ENCODE peak calls at places on chromosomes 16 and 17, in four cellular contexts. S, P, K and T are unnamed samples.

GRCh38 chr17:41301204-41301790 is 1.4 kb downstream of the KRTAP29-1 start:
- DNase-seq in S (no peak), P (no peak), K (no peak), T (no peak)

GRCh38 chr16:82995927-82996441 is 369.2 kb downstream of the CDH13 start:
- DNase-seq in S (peak; percentile 66), P (no peak), K (no peak), T (peak; percentile 54)

GRCh38 chr17:8062435-8062806 is 23.6 kb downstream of the ALOX15B start:
- DNase-seq in S (no peak), P (no peak), K (no peak), T (no peak)

GRCh38 chr17:73232587-73233373 is 28.9 kb downstream of the CPSF4L start:
- DNase-seq in S (peak; percentile 54), P (no peak), K (peak; percentile 56), T (no peak)

GRCh38 chr17:31373150-31374082 is 18.1 kb upstream of the RAB11FIP4 start:
- DNase-seq in S (no peak), P (no peak), K (no peak), T (peak; percentile 38)

GRCh38 chr17:40307001-40307690 is 1.8 kb upstream of the RARA start:
- DNase-seq in S (no peak), P (no peak), K (no peak), T (no peak)

GRCh38 chr17:29802256-29802655 is 127.8 kb downstream of the SSH2 start:
- DNase-seq in S (no peak), P (no peak), K (no peak), T (no peak)

GRCh38 chr17:8889458-8890210 is 22.2 kb upstream of the PIK3R6 start:
- DNase-seq in S (no peak), P (no peak), K (no peak), T (no peak)

GRCh38 chr17:9457005-9457404 is 118.6 kb downstream of the STX8 start:
- DNase-seq in S (no peak), P (no peak), K (no peak), T (no peak)

GRCh38 chr16:17457997-17458396 is 12.8 kb downstream of the XYLT1 start:
- DNase-seq in S (no peak), P (no peak), K (no peak), T (no peak)

GRCh38 chr17:27756467-27757371 is 43.6 kb downstream of the NOS2 start:
- DNase-seq in S (no peak), P (no peak), K (peak; percentile 32), T (peak; percentile 65)

GRCh38 chr16:31402687-31403086 is 9.6 kb downstream of the ITGAD start:
- DNase-seq in S (no peak), P (no peak), K (no peak), T (no peak)

GRCh38 chr17:64653325-64653984 is 8.7 kb downstream of the SMURF2 start:
- DNase-seq in S (no peak), P (no peak), K (no peak), T (no peak)

GRCh38 chr16:2776500-2777139 is 460 bp downstream of the ELOB start:
- DNase-seq in S (no peak), P (no peak), K (no peak), T (no peak)

GRCh38 chr16:2025251-2025650 is 1.5 kb upstream of the NHERF2 start:
- DNase-seq in S (no peak), P (no peak), K (no peak), T (no peak)

GRCh38 chr17:29165800-29166506 is 14.2 kb downstream of the MYO18A start:
- DNase-seq in S (no peak), P (no peak), K (no peak), T (no peak)

GRCh38 chr16:1279081-1279944 is 23.4 kb downstream of the TPSD1 start:
- DNase-seq in S (no peak), P (no peak), K (no peak), T (no peak)

GRCh38 chr17:63066158-63066808 is 100.2 kb downstream of the TANC2 start:
- DNase-seq in S (no peak), P (no peak), K (no peak), T (no peak)

GRCh38 chr17:49616546-49617205 is 41.0 kb downstream of the NXPH3 start:
- DNase-seq in S (no peak), P (no peak), K (no peak), T (no peak)

GRCh38 chr16:12403746-12404658 is 399.7 kb downstream of the CPPED1 start:
- DNase-seq in S (no peak), P (no peak), K (no peak), T (no peak)

GRCh38 chr17:54971147-54971546 is 2.6 kb downstream of the STXBP4 start:
- DNase-seq in S (no peak), P (no peak), K (no peak), T (no peak)

GRCh38 chr17:77110006-77110374 is 30.8 kb upstream of the SEC14L1 start:
- DNase-seq in S (no peak), P (no peak), K (no peak), T (no peak)

GRCh38 chr16:74652249-74652648 is 14.4 kb downstream of the RFWD3 start:
- DNase-seq in S (no peak), P (no peak), K (no peak), T (no peak)

GRCh38 chr16:129075-129474 is 9.4 kb downstream of the NPRL3 start:
- DNase-seq in S (no peak), P (no peak), K (no peak), T (no peak)

GRCh38 chr16:69522041-69522578 is 43.7 kb upstream of the NFAT5 start:
- DNase-seq in S (no peak), P (no peak), K (no peak), T (no peak)

GRCh38 chr17:27630607-27631408 is at the start of gene LGALS9:
- DNase-seq in S (peak; percentile 48), P (no peak), K (no peak), T (no peak)

GRCh38 chr17:17466511-17466910 is 10.3 kb upstream of the MED9 start:
- DNase-seq in S (no peak), P (no peak), K (no peak), T (no peak)

GRCh38 chr17:51598824-51599223 is 338.5 kb downstream of the UTP18 start:
- DNase-seq in S (no peak), P (no peak), K (no peak), T (no peak)

GRCh38 chr17:53626286-53626685 is 196.4 kb upstream of the KIF2B start:
- DNase-seq in S (no peak), P (no peak), K (no peak), T (peak; percentile 5)

GRCh38 chr17:40493697-40494096 is 7.7 kb downstream of the TNS4 start:
- DNase-seq in S (no peak), P (no peak), K (no peak), T (no peak)

GRCh38 chr17:3788200-3788599 is 12.8 kb downstream of the ITGAE start:
- DNase-seq in S (no peak), P (no peak), K (no peak), T (no peak)

GRCh38 chr17:55241097-55241496 is 23.7 kb upstream of the HLF start:
- DNase-seq in S (no peak), P (no peak), K (no peak), T (no peak)

GRCh38 chr17:4858880-4859260 is 25.7 kb downstream of the MINK1 start:
- DNase-seq in S (peak; percentile 19), P (no peak), K (no peak), T (no peak)

GRCh38 chr17:1043601-1044251 is 46.8 kb downstream of the TIMM22 start:
- DNase-seq in S (peak; percentile 46), P (no peak), K (no peak), T (no peak)

GRCh38 chr16:50771366-50771765 is 29.5 kb downstream of the CYLD start:
- DNase-seq in S (no peak), P (no peak), K (no peak), T (no peak)

GRCh38 chr16:85753976-85754375 is 3.1 kb upstream of the C16orf74 start:
- DNase-seq in S (no peak), P (no peak), K (no peak), T (no peak)